ENCODE peak calls at places on chromosomes 16 and 17, in eight cellular contexts. C, A, B, M, X, N, R and J are unnamed samples.

GRCh38 chr16:89525146-89525913 is 17.1 kb downstream of the SPG7 start:
- DNase-seq in A (peak; percentile 24), X (no peak), C (no peak), N (no peak), B (peak; percentile 52), R (peak; percentile 87), M (no peak), J (no peak)

GRCh38 chr16:525123-525519 is 2.4 kb upstream of the CAPN15 start:
- DNase-seq in C (no peak), M (no peak), R (no peak), A (no peak), X (no peak), B (no peak), N (no peak), J (no peak)

GRCh38 chr17:9115446-9116265 is 94.3 kb downstream of the NTN1 start:
- DNase-seq in A (peak; percentile 48), N (no peak), X (peak; percentile 78), C (peak; percentile 27), M (no peak), R (peak; percentile 33), B (peak; percentile 64), J (no peak)

GRCh38 chr16:15966420-15967222 is 17.2 kb downstream of the ABCC1 start:
- DNase-seq in A (no peak), C (no peak), X (peak; percentile 92), N (no peak), B (no peak), R (peak; percentile 72), M (peak; percentile 92), J (peak; percentile 74)

GRCh38 chr17:30422171-30422570 is 43.4 kb downstream of the CPD start:
- DNase-seq in R (no peak), N (no peak), A (no peak), X (no peak), M (no peak), C (no peak), B (no peak), J (no peak)

GRCh38 chr17:62965149-62965648 is 836 bp upstream of the TANC2 start:
- DNase-seq in A (no peak), N (no peak), M (no peak), X (no peak), R (no peak), B (no peak), C (no peak), J (no peak)

GRCh38 chr16:4060823-4061222 is 55.4 kb downstream of the ADCY9 start:
- DNase-seq in C (no peak), N (no peak), R (no peak), M (no peak), A (no peak), X (no peak), B (no peak), J (no peak)

GRCh38 chr16:66152841-66153525 is 213.5 kb upstream of the CDH5 start:
- DNase-seq in A (no peak), C (no peak), B (no peak), M (no peak), R (no peak), X (peak; percentile 4), N (no peak), J (no peak)

GRCh38 chr17:75499313-75500022 is 15.9 kb downstream of the CASKIN2 start:
- DNase-seq in A (no peak), R (no peak), M (no peak), C (no peak), B (no peak), X (no peak), N (peak; percentile 61), J (no peak)

GRCh38 chr16:82713778-82714177 is 87.0 kb downstream of the CDH13 start:
- DNase-seq in C (no peak), A (no peak), M (no peak), R (no peak), N (no peak), B (no peak), X (no peak), J (no peak)

GRCh38 chr16:11624645-11625607 is 38.2 kb upstream of the LITAF start:
- DNase-seq in R (no peak), A (no peak), B (no peak), N (peak; percentile 19), M (no peak), C (no peak), X (no peak), J (no peak)

GRCh38 chr16:11625769-11626168 is 39.0 kb upstream of the LITAF start:
- DNase-seq in B (no peak), X (no peak), M (no peak), C (no peak), R (no peak), N (no peak), A (no peak), J (no peak)

GRCh38 chr16:11626657-11627291 is 40.1 kb upstream of the LITAF start:
- DNase-seq in R (no peak), C (no peak), B (no peak), X (no peak), M (no peak), A (no peak), N (no peak), J (no peak)

GRCh38 chr16:11621920-11622651 is 35.4 kb upstream of the LITAF start:
- DNase-seq in B (no peak), C (no peak), M (no peak), N (no peak), R (no peak), A (no peak), X (no peak), J (no peak)

DNA sequence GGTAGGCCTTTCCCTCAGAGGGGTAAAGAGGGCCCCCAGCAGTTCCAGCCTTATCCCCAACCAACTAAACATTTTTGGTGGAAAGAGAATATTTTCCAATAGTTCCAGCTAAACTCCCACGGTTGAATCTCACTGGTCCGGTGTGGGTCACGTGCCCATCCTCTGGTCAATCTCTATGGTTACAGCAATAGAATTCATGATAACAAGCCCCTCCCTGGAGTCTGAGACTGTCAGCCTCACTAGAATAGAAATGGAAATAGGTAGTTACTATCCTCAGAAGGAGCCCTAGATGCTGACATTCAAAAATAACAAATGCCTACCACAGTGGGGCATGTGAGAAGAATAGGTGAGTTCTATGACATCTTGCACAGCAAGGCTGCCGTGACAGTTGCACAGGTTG is 37.5 kb upstream of the LITAF start:
- DNase-seq in B (no peak), R (no peak), X (no peak), A (no peak), M (no peak), N (peak; percentile 35), C (no peak), J (no peak)
- TF ChIP-seq POLR2A in B (no peak), R (no peak), X (no peak), A (no peak), M (no peak), N (no peak), C (no peak), J (no peak)

GRCh38 chr17:19724501-19725420 is 8.4 kb upstream of the SLC47A2 start:
- DNase-seq in X (no peak), A (peak; percentile 77), B (peak; percentile 43), N (no peak), C (peak; percentile 70), M (no peak), R (peak; percentile 75), J (no peak)
- TF ChIP-seq POLR2A in X (no peak), A (peak; percentile 59), B (no peak), N (no peak), C (no peak), M (no peak), R (no peak), J (no peak)

GRCh38 chr17:78882546-78883089 is 20.4 kb downstream of the CEP295NL start:
- DNase-seq in A (no peak), C (no peak), X (no peak), B (no peak), R (peak; percentile 28), M (no peak), N (no peak), J (no peak)

GRCh38 chr17:78883090-78883532 is 19.9 kb downstream of the CEP295NL start:
- DNase-seq in R (peak; percentile 82), A (peak; percentile 63), C (peak; percentile 69), M (peak; percentile 71), X (peak; percentile 94), N (peak; percentile 82), B (peak; percentile 77), J (peak; percentile 92)

GRCh38 chr17:78884876-78885667 is 17.9 kb downstream of the CEP295NL start:
- DNase-seq in R (no peak), B (no peak), C (no peak), A (no peak), M (no peak), N (no peak), X (no peak), J (no peak)

GRCh38 chr17:78884148-78884870 is 18.7 kb downstream of the CEP295NL start:
- DNase-seq in R (no peak), B (no peak), M (no peak), N (no peak), C (no peak), A (no peak), X (no peak), J (no peak)

DNA sequence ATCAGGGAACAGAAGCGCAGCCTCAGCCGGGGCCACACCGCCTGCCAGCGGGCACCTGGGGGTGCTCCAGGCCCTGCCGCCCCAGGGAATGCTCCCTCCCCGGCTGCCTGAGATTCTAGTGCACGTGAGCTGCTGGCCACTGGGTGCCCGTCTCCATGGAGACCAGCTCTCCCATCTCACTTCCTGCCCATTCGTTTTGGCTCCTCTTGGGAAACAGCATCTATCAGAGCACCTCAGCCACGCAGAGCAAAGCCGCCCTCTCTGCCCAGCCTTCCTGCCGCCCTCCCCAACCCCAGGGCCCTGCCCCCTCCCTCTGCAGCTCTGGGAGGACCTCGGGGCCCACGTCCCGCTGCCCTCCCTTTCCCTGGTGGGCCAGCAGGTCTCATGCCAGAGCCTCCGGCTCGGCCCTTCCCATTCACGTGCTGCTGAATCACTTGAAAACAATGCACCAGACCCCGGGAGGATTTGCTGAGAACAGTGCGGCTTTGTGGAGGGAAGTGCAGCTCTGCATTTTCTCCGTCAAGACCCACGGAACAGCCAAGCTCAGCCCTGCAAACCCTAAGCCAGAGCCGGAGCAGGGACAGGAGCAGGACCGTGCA is 19.4 kb downstream of the CEP295NL start:
- DNase-seq in C (peak; percentile 56), M (peak; percentile 72), R (peak; percentile 75), B (peak; percentile 85), N (no peak), A (peak; percentile 58), X (peak; percentile 86), J (peak; percentile 93)
- TF ChIP-seq POLR2A in C (no peak), M (no peak), R (peak; percentile 32), B (no peak), N (no peak), A (peak; percentile 22), X (no peak), J (peak; percentile 40)

GRCh38 chr16:67664258-67664657 is 2.3 kb downstream of the ENKD1 start:
- DNase-seq in A (no peak), X (no peak), C (no peak), R (no peak), B (no peak), N (no peak), M (no peak), J (no peak)

GRCh38 chr16:67662653-67663010 is 1.9 kb downstream of the PARD6A start:
- DNase-seq in M (no peak), R (no peak), C (no peak), N (no peak), B (no peak), A (no peak), X (no peak), J (no peak)

GRCh38 chr16:67663877-67664222 is 2.7 kb downstream of the ENKD1 start:
- DNase-seq in B (no peak), X (no peak), N (no peak), A (no peak), C (no peak), R (no peak), M (no peak), J (no peak)

GRCh38 chr16:67661864-67662652 is 1.3 kb downstream of the PARD6A start:
- DNase-seq in N (no peak), A (no peak), X (no peak), C (no peak), B (no peak), R (no peak), M (no peak), J (no peak)

GRCh38 chr16:67663151-67663876 is 2.6 kb downstream of the PARD6A start:
- DNase-seq in R (no peak), A (no peak), X (peak; percentile 31), M (peak; percentile 15), B (no peak), C (no peak), N (no peak), J (no peak)
- TF ChIP-seq POLR2A in R (no peak), A (no peak), X (no peak), M (no peak), B (no peak), C (no peak), N (no peak), J (no peak)